ENCODE peak calls at places on chromosomes 1 and 21, in four cellular contexts. K is activated CD4-positive, alpha-beta T cell treated with anti-CD3 and anti-CD28 coated beads, Interleukin-2, amount 50 U/mL, for 1 hour; N is NCI-H774; L is mucosa of gallbladder. Q is an unnamed sample.

GRCh38 chr1:74819062-74819461 is 86.1 kb downstream of the TYW3 start:
- DNase-seq in N (no peak), K (no peak), L (no peak), Q (no peak)

GRCh38 chr1:213070399-213070798 is 19.4 kb downstream of the RPS6KC1 start:
- DNase-seq in K (no peak), L (no peak), N (peak), Q (peak)

GRCh38 chr1:15985611-15986272 is 9.8 kb upstream of the ZBTB17 start:
- DNase-seq in K (no peak), L (no peak), N (no peak), Q (no peak)

GRCh38 chr1:112954945-112955677 is 885 bp downstream of the SLC16A1 start:
- DNase-seq in L (no peak), K (peak), N (no peak), Q (peak)

GRCh38 chr1:55929652-55930051 is 649.7 kb downstream of the PLPP3 start:
- DNase-seq in N (no peak), L (no peak), K (no peak), Q (no peak)

GRCh38 chr21:38880578-38880966 is 74.8 kb downstream of the ETS2 start:
- DNase-seq in N (no peak), L (no peak), K (no peak), Q (no peak)

GRCh38 chr1:1929639-1930545 is 10.8 kb upstream of the TMEM52 start:
- DNase-seq in K (no peak), N (no peak), L (no peak), Q (no peak)

GRCh38 chr1:184190626-184191025 is 139.1 kb downstream of the TSEN15 start:
- DNase-seq in K (no peak), L (no peak), N (no peak), Q (no peak)

GRCh38 chr1:63073530-63074306 is 248.6 kb upstream of the FOXD3 start:
- DNase-seq in K (no peak), N (no peak), L (peak), Q (no peak)

GRCh38 chr1:159922499-159923202 is 2.7 kb downstream of the TAGLN2 start:
- DNase-seq in N (no peak), L (no peak), K (no peak), Q (no peak)

GRCh38 chr1:172144445-172145060 is 275.9 kb upstream of the C1orf105 start:
- DNase-seq in K (no peak), N (no peak), L (peak), Q (no peak)

GRCh38 chr1:75472089-75472970 is 138.6 kb downstream of the SLC44A5 start:
- DNase-seq in K (no peak), L (no peak), N (no peak), Q (no peak)

GRCh38 chr1:227391871-227392270 is 73.6 kb upstream of the CDC42BPA start:
- DNase-seq in L (no peak), N (no peak), K (no peak), Q (no peak)

GRCh38 chr1:39566441-39567137 is 10.0 kb downstream of the PABPC4 start:
- DNase-seq in N (no peak), K (no peak), L (peak), Q (no peak)

GRCh38 chr21:41559658-41560599 is 52.0 kb upstream of the TMPRSS2 start:
- DNase-seq in N (no peak), K (no peak), L (no peak), Q (no peak)

GRCh38 chr21:34182436-34182835 is 109.1 kb downstream of the MRPS6 start:
- DNase-seq in K (no peak), L (no peak), N (no peak), Q (no peak)

GRCh38 chr1:179187708-179188471 is 41.6 kb downstream of the ABL2 start:
- DNase-seq in L (no peak), K (no peak), N (no peak), Q (no peak)

GRCh38 chr1:215749423-215749822 is 182.3 kb downstream of the KCTD3 start:
- DNase-seq in L (no peak), K (no peak), N (no peak), Q (no peak)

Q was measured in A549.